ENCODE peak calls at places on chromosomes 12 and 14, in seven cellular contexts. M is HCT116, T is T47D, F is GM12878, G is K562, J is H1, U is HepG2. P is an unnamed sample.

GRCh38 chr14:105862581-105863239 is 336.3 kb downstream of the TMEM121 start:
- DNase-seq in M (no peak), T (no peak), F (no peak), G (no peak), J (no peak), U (no peak), P (no peak)

GRCh38 chr14:65506801-65507200 is 94.3 kb downstream of the FUT8 start:
- DNase-seq in M (no peak), T (peak), F (no peak), G (no peak), J (no peak), U (peak), P (no peak)

GRCh38 chr14:96201157-96201556 is 3.5 kb upstream of the BDKRB2 start:
- DNase-seq in M (no peak), T (no peak), F (no peak), G (no peak), J (no peak), U (no peak), P (no peak)

GRCh38 chr12:119479121-119479561 is 114.4 kb upstream of the TMEM233 start:
- DNase-seq in M (no peak), T (peak), F (no peak), G (no peak), J (no peak), U (no peak), P (no peak)

GRCh38 chr12:81896771-81897170 is 137.6 kb upstream of the PPFIA2 start:
- DNase-seq in M (no peak), T (peak), F (no peak), G (no peak), J (no peak), U (no peak), P (no peak)

GRCh38 chr12:107091381-107091780 is 2.0 kb downstream of the CRY1 start:
- DNase-seq in M (no peak), T (no peak), F (no peak), G (no peak), J (no peak), U (no peak), P (no peak)

GRCh38 chr12:65640489-65640901 is 183.8 kb upstream of the HMGA2 start:
- DNase-seq in M (no peak), T (no peak), F (no peak), G (no peak), J (no peak), U (no peak), P (no peak)

GRCh38 chr14:32593290-32593942 is 264.3 kb downstream of the AKAP6 start:
- DNase-seq in M (no peak), T (no peak), F (no peak), G (no peak), J (no peak), U (no peak), P (no peak)

GRCh38 chr14:61213116-61213720 is 67.9 kb downstream of the TMEM30B start:
- DNase-seq in M (no peak), T (no peak), F (no peak), G (no peak), J (no peak), U (no peak), P (no peak)

GRCh38 chr14:104427126-104427851 is 152.3 kb upstream of the C14orf180 start:
- DNase-seq in M (no peak), T (no peak), F (no peak), G (no peak), J (no peak), U (no peak), P (peak)

GRCh38 chr14:73097421-73097820 is 38.9 kb upstream of the PSEN1 start:
- DNase-seq in M (no peak), T (no peak), F (no peak), G (no peak), J (no peak), U (no peak), P (no peak)

GRCh38 chr14:103207038-103207403 is 83.8 kb downstream of the TNFAIP2 start:
- DNase-seq in M (no peak), T (peak), F (no peak), G (peak), J (peak), U (no peak), P (peak)

GRCh38 chr12:32139064-32139421 is 32.4 kb downstream of the BICD1 start:
- DNase-seq in M (no peak), T (peak), F (peak), G (no peak), J (no peak), U (no peak), P (no peak)

GRCh38 chr14:103696466-103697071 is 18.7 kb downstream of the XRCC3 start:
- DNase-seq in M (no peak), T (peak), F (no peak), G (no peak), J (no peak), U (no peak), P (no peak)

GRCh38 chr12:129064201-129064881 is 211.1 kb downstream of the GLT1D1 start:
- DNase-seq in M (no peak), T (no peak), F (no peak), G (no peak), J (no peak), U (no peak), P (no peak)

GRCh38 chr14:105047283-105048016 is 17.8 kb downstream of the GPR132 start:
- DNase-seq in M (no peak), T (no peak), F (no peak), G (no peak), J (no peak), U (no peak), P (peak)

GRCh38 chr12:79255326-79255725 is 390.8 kb downstream of the SYT1 start:
- DNase-seq in M (no peak), T (no peak), F (no peak), G (no peak), J (no peak), U (no peak), P (no peak)

GRCh38 chr12:68267892-68268396 is 14.5 kb upstream of the IL22 start:
- DNase-seq in M (no peak), T (no peak), F (no peak), G (no peak), J (no peak), U (no peak), P (no peak)

GRCh38 chr14:32319368-32320049 is 9.6 kb upstream of the AKAP6 start:
- DNase-seq in M (no peak), T (no peak), F (no peak), G (no peak), J (no peak), U (no peak), P (no peak)

GRCh38 chr12:75592086-75592485 is 80.7 kb upstream of the KRR1 start:
- DNase-seq in M (no peak), T (no peak), F (no peak), G (no peak), J (no peak), U (no peak), P (no peak)
- TF ChIP-seq JUND in M (no peak), T (no peak), F (no peak), G (no peak), J (no peak), U (no peak), P (no peak)

GRCh38 chr12:39427360-39427808 is 15.5 kb downstream of the KIF21A start:
- DNase-seq in M (no peak), T (no peak), F (no peak), G (no peak), J (no peak), U (peak), P (no peak)
- TF ChIP-seq JUND in M (no peak), T (no peak), F (no peak), G (no peak), J (no peak), U (no peak), P (no peak)

DNA sequence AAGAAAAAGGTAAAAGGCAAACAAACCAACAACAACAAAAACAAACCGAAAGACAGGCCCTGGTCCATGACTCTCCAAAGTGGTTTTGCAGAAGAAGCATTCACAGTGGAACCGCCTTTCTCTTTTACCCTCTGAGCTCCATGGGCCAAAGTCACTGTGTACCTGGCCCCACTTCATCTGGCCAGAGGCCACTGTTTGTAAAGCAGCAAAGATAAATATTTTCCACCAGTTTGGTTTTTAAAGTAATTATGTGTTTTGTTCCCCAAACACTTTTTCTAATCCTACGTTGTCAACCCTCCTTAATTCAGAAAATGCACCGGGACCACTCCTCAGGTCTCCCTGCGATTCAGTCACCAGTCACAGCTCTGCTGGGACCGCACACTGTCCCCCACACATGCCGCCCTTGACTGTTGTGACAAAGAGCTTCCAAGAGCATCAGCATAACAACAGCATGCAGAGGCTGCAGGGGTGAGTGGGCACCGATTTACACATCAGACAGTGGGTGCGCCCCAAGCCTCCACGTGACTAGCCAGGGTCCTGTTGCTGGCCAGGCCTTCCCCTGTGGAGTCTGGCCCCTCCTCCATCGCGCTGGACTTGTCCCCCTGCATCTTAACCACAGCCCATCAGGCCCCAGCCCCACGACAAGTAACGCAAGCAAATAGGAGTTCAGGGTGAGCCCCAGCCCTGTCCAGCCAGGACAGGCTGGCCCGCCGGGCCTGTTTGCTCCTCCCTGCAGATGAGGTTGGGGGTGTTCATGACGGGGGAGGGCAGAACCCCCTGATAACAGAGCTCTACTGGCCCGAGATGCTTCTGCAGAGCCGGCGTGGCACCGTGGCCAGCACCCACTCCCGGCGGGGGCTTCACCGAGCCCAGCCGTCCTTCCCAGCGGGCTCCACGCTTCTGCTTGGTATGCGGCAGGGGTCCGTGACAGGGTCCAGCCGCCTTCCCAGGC is 65.2 kb upstream of the DIO3 start:
- DNase-seq in M (no peak), T (no peak), F (no peak), G (no peak), J (peak), U (peak), P (no peak)
- TF ChIP-seq JUND in M (no peak), T (no peak), F (no peak), G (no peak), J (no peak), U (no peak), P (no peak)

GRCh38 chr14:37663498-37663897 is 68.1 kb downstream of the TTC6 start:
- DNase-seq in M (no peak), T (no peak), F (no peak), G (no peak), J (no peak), U (no peak), P (no peak)

GRCh38 chr14:37655418-37655817 is 60.0 kb downstream of the TTC6 start:
- DNase-seq in M (peak), T (no peak), F (no peak), G (no peak), J (no peak), U (peak), P (no peak)

DNA sequence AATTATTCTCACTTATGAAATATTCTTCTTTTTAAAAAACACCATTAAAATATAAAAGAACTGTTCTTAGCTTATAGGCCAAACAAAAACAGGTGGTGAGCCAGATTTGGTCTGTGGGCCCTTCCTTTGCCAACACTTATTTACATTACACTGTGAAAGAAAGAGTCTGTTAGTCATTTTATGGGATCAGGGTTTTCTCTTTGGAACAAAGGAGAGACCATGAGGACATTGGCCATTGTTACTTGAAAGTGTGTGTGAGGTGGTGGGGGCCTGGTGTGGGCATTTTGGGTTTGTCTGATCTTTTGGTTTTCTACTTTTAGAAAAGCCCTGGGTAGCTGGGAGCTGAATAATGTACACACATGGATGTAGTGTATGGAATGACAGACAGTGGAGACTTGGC is 62.7 kb downstream of the TTC6 start:
- DNase-seq in M (no peak), T (no peak), F (no peak), G (no peak), J (no peak), U (peak), P (no peak)
- TF ChIP-seq JUND in M (no peak), T (no peak), F (no peak), G (no peak), J (no peak), U (no peak), P (no peak)

DNA sequence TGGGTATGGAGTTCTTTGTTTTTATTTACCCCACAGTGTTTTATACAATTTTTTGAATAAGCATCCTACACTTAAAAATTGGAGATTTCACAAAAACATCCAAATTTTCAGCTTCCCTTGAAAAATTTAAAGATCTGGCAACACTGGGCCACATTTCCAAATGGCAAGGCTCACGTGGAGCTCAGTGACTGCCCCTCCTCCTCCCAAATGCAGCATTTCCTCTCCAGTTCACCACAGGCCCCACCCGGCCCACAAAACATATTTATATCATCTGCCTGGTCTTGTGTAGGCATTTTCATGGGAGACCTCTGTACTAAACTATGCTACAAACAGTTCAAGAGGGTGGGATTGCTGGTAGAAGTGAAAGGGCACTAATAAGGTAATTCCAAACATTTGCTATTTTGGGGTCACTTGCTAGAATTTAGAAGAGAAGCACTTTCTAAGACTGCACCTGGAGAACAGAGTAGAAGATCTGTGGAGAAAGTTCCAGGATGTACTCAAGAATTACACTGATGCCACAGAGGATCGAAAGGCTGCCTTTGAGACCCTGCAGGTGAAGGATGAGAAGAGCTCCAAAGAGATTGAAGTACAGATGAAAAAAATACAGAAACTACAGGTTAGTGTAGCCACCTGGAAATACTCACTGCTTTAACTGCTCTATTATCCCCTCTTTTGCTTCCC is 7.3 kb downstream of the FKBP11 start:
- DNase-seq in M (no peak), T (no peak), F (no peak), G (no peak), J (no peak), U (no peak), P (no peak)
- TF ChIP-seq JUND in M (no peak), T (no peak), F (no peak), G (no peak), J (no peak), U (no peak), P (no peak)

DNA sequence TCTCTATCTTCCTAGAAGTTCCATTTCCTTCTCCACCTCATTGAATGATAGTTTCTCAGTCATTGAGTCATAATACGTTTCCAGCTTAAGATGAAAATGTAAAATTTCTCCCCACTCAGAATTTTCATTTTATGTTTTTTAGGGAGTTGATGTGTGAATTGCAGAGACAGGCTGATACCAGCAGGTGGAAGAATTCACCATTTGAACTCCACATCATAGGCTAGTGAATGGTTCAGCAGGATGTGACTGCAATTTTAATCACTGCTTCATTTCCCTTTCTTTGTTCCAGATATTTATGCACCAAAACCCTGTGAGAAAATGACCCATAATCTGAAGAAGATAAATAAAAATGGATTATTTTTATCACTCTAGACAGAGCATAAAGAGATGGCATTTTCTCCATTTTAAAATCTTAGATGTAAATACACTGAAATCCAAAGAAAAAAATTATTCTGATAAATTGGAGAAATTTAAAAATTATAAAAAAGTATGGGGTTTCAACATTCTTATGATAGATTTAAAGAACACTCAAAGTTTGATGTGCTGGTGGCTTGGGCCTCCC is 10.6 kb upstream of the PYGL start:
- DNase-seq in M (peak), T (peak), F (no peak), G (peak), J (no peak), U (peak), P (peak)
- TF ChIP-seq JUND in M (no peak), T (no peak), F (no peak), G (no peak), J (no peak), U (no peak), P (no peak)

GRCh38 chr12:22935090-22935489 is 310.1 kb downstream of the ETNK1 start:
- DNase-seq in M (no peak), T (no peak), F (no peak), G (no peak), J (no peak), U (no peak), P (no peak)
- TF ChIP-seq JUND in M (no peak), T (no peak), F (no peak), G (no peak), J (no peak), U (no peak), P (no peak)

GRCh38 chr12:54352891-54353874 is 11.1 kb downstream of the GPR84 start:
- DNase-seq in M (no peak), T (no peak), F (no peak), G (peak), J (peak), U (no peak), P (peak)
- TF ChIP-seq JUND in M (no peak), T (no peak), F (no peak), G (peak), J (no peak), U (no peak), P (no peak)

GRCh38 chr14:53187921-53188463 is 34.9 kb upstream of the DDHD1 start:
- DNase-seq in M (no peak), T (no peak), F (no peak), G (no peak), J (no peak), U (no peak), P (no peak)
- TF ChIP-seq JUND in M (no peak), T (no peak), F (no peak), G (no peak), J (no peak), U (no peak), P (no peak)